ENCODE peak calls at places on chromosomes 3 and 15, in nine cellular contexts. L, D, H, T, Z, Y, M, N and I are unnamed samples.

GRCh38 chr15:31326729-31327673 is at the start of gene KLF13:
- DNase-seq in L (peak), D (no peak), H (no peak), T (no peak), Z (peak), Y (no peak), M (peak), N (peak), I (no peak)

GRCh38 chr3:134350266-134350665 is 24.0 kb downstream of the AMOTL2 start:
- DNase-seq in L (no peak), D (no peak), H (no peak), T (no peak), Z (no peak), Y (no peak), M (no peak), N (no peak), I (no peak)

GRCh38 chr3:48119495-48120193 is 68.6 kb downstream of the CDC25A start:
- DNase-seq in L (peak), D (peak), H (no peak), T (no peak), Z (peak), Y (no peak), M (no peak), N (no peak), I (peak)

GRCh38 chr3:12714278-12714677 is 44.8 kb downstream of the TMEM40 start:
- DNase-seq in L (no peak), D (no peak), H (no peak), T (no peak), Z (no peak), Y (no peak), M (no peak), N (no peak), I (no peak)

GRCh38 chr15:98025237-98025636 is 64.7 kb downstream of the ARRDC4 start:
- DNase-seq in L (no peak), D (peak), H (no peak), T (no peak), Z (no peak), Y (no peak), M (no peak), N (no peak), I (no peak)

GRCh38 chr3:147424325-147424910 is 15.3 kb downstream of the ZIC1 start:
- DNase-seq in L (no peak), D (no peak), H (no peak), T (no peak), Z (no peak), Y (no peak), M (no peak), N (no peak), I (no peak)

GRCh38 chr3:83913381-83913780 is 1045.4 kb upstream of the CADM2 start:
- DNase-seq in L (no peak), D (no peak), H (no peak), T (no peak), Z (no peak), Y (no peak), M (no peak), N (no peak), I (no peak)

GRCh38 chr15:62545392-62546227 is 380.5 kb upstream of the C2CD4B start:
- DNase-seq in L (peak), D (peak), H (no peak), T (no peak), Z (no peak), Y (no peak), M (no peak), N (peak), I (peak)

GRCh38 chr3:107206141-107206540 is 171.1 kb upstream of the CCDC54 start:
- DNase-seq in L (peak), D (no peak), H (no peak), T (no peak), Z (no peak), Y (no peak), M (no peak), N (no peak), I (no peak)

GRCh38 chr3:79477242-79477641 is 290.6 kb downstream of the ROBO1 start:
- DNase-seq in L (no peak), D (no peak), H (no peak), T (no peak), Z (no peak), Y (no peak), M (no peak), N (no peak), I (no peak)

GRCh38 chr3:179229177-179229576 is 21.7 kb downstream of the KCNMB3 start:
- DNase-seq in L (no peak), D (no peak), H (no peak), T (no peak), Z (no peak), Y (no peak), M (no peak), N (no peak), I (no peak)

GRCh38 chr15:88745696-88746095 is 57.5 kb upstream of the ACAN start:
- DNase-seq in L (peak), D (peak), H (no peak), T (no peak), Z (no peak), Y (no peak), M (no peak), N (no peak), I (no peak)

GRCh38 chr3:23834082-23834870 is 28.5 kb downstream of the UBE2E1 start:
- DNase-seq in L (no peak), D (no peak), H (no peak), T (no peak), Z (no peak), Y (no peak), M (no peak), N (no peak), I (no peak)